ENCODE peak calls at places on chromosomes 16 and 17, in five cellular contexts. M, D, Y, E and F are unnamed samples.
A peak's percentile ranks its signal among the peaks of the same experiment; 100 is the strongest.

GRCh38 chr17:30717290-30718098 is 107.0 kb downstream of the CRLF3 start:
- DNase-seq in M (peak; percentile 45), E (no peak), Y (no peak), D (no peak), F (no peak)

GRCh38 chr17:56725144-56725543 is 108.6 kb downstream of the C17orf67 start:
- DNase-seq in D (no peak), M (no peak), Y (no peak), E (no peak), F (no peak)

GRCh38 chr16:70588565-70588964 is 57.8 kb upstream of the IL34 start:
- DNase-seq in D (no peak), M (no peak), E (no peak), Y (peak; percentile 52), F (no peak)

GRCh38 chr17:16352303-16352837 is 899 bp downstream of the CENPV start:
- DNase-seq in E (no peak), Y (peak; percentile 41), M (no peak), D (no peak), F (peak; percentile 63)

GRCh38 chr17:58189436-58190146 is 2.9 kb upstream of the EPX start:
- DNase-seq in M (peak; percentile 63), D (peak; percentile 98), E (no peak), Y (peak; percentile 91), F (no peak)

GRCh38 chr17:80063815-80064585 is 27.6 kb downstream of the CCDC40 start:
- DNase-seq in M (peak; percentile 81), E (no peak), D (peak; percentile 84), Y (peak; percentile 71), F (no peak)

GRCh38 chr17:2701161-2701995 is 10.2 kb downstream of the CLUH start:
- DNase-seq in E (no peak), M (peak; percentile 64), D (no peak), Y (no peak), F (no peak)

GRCh38 chr17:68182016-68182315 is 65.9 kb upstream of the AMZ2 start:
- DNase-seq in E (no peak), Y (no peak), D (no peak), M (no peak), F (no peak)

GRCh38 chr17:74770498-74771318 is 5.4 kb downstream of the NAT9 start:
- DNase-seq in M (no peak), D (peak; percentile 75), E (peak; percentile 66), Y (peak; percentile 28), F (peak; percentile 79)

GRCh38 chr16:73192227-73192894 is 144.4 kb upstream of the ZFHX3 start:
- DNase-seq in D (no peak), Y (peak; percentile 88), M (peak; percentile 63), E (no peak), F (no peak)

GRCh38 chr17:62911106-62911505 is 54.9 kb upstream of the TANC2 start:
- DNase-seq in M (no peak), E (no peak), D (no peak), Y (no peak), F (no peak)

GRCh38 chr16:70253291-70254094 is 1.8 kb upstream of the EXOSC6 start:
- DNase-seq in Y (peak; percentile 58), M (no peak), D (peak; percentile 53), E (no peak), F (peak; percentile 67)

GRCh38 chr16:88479795-88480760 is 27.0 kb downstream of the ZFPM1 start:
- DNase-seq in M (no peak), D (no peak), Y (no peak), E (no peak), F (no peak)

GRCh38 chr16:1196494-1196893 is 28.6 kb downstream of the TPSG1 start:
- DNase-seq in D (no peak), Y (no peak), M (no peak), E (no peak), F (no peak)

GRCh38 chr16:67163164-67163902 is 1.2 kb upstream of the HSF4 start:
- DNase-seq in Y (no peak), E (peak; percentile 63), M (peak; percentile 86), D (no peak), F (peak; percentile 78)

GRCh38 chr17:4846635-4847390 is 13.7 kb downstream of the MINK1 start:
- DNase-seq in M (no peak), Y (no peak), E (no peak), D (no peak), F (no peak)

GRCh38 chr16:88635671-88636070 is 2.7 kb upstream of the IL17C start:
- DNase-seq in Y (no peak), D (no peak), M (no peak), E (no peak), F (no peak)

GRCh38 chr16:9154576-9155410 is 63.3 kb downstream of the HAPSTR1 start:
- DNase-seq in Y (no peak), M (no peak), D (no peak), E (no peak), F (no peak)

GRCh38 chr17:78294776-78295175 is 63.3 kb downstream of the TMEM235 start:
- DNase-seq in Y (peak; percentile 56), M (no peak), D (peak; percentile 97), E (no peak), F (no peak)

GRCh38 chr17:16529906-16530305 is 37.9 kb upstream of the LRRC75A start:
- DNase-seq in M (no peak), E (no peak), D (no peak), Y (no peak), F (no peak)

GRCh38 chr17:31856750-31857149 is 2.3 kb downstream of the COPRS start:
- DNase-seq in E (no peak), D (no peak), M (no peak), Y (no peak), F (no peak)

GRCh38 chr17:49776864-49777263 is 11.6 kb upstream of the KAT7 start:
- DNase-seq in M (peak; percentile 76), D (no peak), Y (no peak), E (no peak), F (no peak)

GRCh38 chr17:14299261-14300093 is 1.4 kb upstream of the HS3ST3B1 start:
- DNase-seq in D (no peak), Y (peak; percentile 61), M (peak; percentile 73), E (no peak), F (no peak)

GRCh38 chr16:75070055-75070841 is 46.3 kb downstream of the LDHD start:
- DNase-seq in M (no peak), D (peak; percentile 55), E (peak; percentile 37), Y (no peak), F (peak; percentile 50)

GRCh38 chr16:75296606-75297005 is 45.2 kb upstream of the BCAR1 start:
- DNase-seq in D (no peak), E (peak; percentile 80), Y (peak; percentile 33), M (no peak), F (peak; percentile 64)

DNA sequence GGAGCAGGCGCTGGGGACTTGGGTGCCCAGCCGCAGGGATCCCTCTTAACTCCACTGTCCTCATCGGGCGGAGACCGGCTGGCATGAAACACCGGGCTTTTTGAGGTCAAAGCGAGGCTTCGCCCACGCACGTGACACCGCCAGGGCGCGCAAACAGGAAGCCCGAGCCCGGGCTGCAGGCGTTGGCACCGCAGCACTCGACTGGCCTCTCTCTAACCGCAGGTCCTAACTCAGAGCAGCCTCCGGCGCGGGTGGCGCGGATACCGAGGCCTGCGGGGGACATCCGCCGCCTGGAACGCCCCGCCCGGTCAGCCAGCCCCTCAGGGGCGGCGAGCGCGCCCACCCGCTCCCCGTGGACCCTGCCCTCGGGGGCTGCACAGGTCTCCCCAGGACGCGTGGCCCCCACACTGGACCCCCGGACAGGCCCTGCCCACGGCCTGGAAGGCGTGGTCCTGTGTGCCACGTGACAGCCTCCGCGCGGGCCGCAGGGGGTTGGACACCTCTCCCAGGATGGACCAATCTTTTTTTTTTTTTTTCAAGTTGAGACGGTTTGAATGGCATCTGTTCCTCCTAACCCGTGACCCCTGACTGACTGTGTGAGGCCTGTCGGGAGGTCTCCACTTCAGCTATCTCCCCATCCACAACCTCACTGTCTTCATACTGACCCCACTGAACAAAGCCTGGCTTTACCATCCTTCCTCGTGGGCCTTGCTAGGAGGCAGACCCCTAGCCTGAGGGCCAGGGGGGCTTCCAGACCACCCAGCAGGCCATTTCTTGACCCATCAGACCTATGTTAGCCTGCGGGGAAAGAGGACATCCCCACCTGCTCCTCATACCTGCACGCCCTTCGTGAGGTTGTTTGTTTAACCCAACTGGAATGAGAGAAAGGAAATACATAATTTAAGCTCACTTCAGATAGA is 8.4 kb upstream of the SLC47A2 start:
- DNase-seq in Y (peak; percentile 8), D (no peak), M (peak; percentile 84), E (peak; percentile 62), F (no peak)
- H3K4me3 ChIP-seq in Y (no peak overlapping the region), D (no peak overlapping the region), M (no peak overlapping the region), E (no peak overlapping the region), F (no peak overlapping the region)

DNA sequence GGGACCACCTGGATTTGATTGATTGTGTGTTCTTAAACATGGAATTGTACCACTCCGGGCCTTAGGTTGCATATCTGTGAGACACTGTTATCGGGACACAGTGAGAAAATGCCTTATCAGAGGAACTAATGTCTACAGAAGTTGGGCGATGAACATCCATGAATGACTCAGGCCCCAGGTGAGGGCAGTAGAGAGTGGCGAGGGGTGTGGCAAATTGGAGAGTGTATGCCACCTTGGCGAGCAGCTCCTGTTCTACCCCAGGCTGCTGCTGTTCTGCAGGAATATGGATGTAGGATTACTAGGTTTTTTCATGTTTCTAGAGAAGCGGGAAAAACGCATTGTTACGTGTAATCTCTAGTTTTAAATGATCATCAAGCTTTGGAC is 38.8 kb downstream of the CLEC16A start:
- DNase-seq in D (no peak), Y (no peak), M (no peak), E (no peak), F (no peak)
- TF ChIP-seq CTCF in D (peak; percentile 37), Y (no peak), M (no peak), E (no peak), F (peak; percentile 16)

GRCh38 chr17:45430006-45430737 is 2.5 kb downstream of the ARHGAP27 start:
- DNase-seq in E (no peak), D (no peak), Y (no peak), M (no peak), F (no peak)
- H3K4me3 ChIP-seq in E (no peak overlapping the region), D (peak overlapping the region; percentile 83), Y (no peak overlapping the region), M (peak overlapping the region; percentile 54), F (no peak overlapping the region)

DNA sequence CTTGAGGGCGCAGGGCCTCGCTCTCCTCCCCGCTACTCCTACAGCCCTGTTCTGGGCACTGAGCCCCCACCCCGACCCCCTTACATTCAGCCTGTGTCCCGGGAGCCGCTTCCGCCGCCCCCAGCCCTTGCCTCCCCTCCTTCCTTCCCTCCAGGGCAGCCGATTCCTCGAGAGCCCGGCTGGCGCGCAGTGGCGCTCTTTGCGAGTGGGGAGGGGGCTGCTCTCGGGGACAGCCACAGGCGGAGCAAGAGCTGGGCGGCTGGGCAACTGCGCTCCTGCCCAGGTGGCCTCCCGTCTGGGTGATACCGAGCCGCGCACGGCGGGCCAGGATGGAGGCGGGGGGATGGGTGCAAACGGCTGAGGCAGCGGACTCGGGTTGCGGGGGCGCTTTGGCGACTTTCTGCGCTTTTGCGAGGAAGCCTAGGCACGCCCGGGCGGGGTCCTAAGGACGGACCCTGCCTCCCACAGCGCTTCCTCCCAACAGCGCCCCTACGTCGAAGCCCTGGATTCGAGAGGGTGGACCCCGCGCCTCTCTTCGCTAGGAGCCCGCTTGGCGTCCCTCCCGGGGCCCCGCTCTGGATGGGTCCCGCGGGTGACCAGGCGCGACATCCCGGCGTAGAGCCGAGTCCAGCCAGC is 1.3 kb downstream of the MMP15 start:
- DNase-seq in Y (no peak), E (peak; percentile 57), D (no peak), M (no peak), F (no peak)
- TF ChIP-seq CTCF in Y (no peak), E (no peak), D (no peak), M (no peak), F (no peak)

GRCh38 chr16:17887963-17888362 is 417.2 kb upstream of the XYLT1 start:
- DNase-seq in M (no peak), Y (peak; percentile 37), D (no peak), E (no peak), F (no peak)

GRCh38 chr16:17885659-17886200 is 415.0 kb upstream of the XYLT1 start:
- DNase-seq in E (no peak), M (no peak), Y (peak; percentile 6), D (no peak), F (no peak)
- H3K4me3 ChIP-seq in E (no peak overlapping the region), M (no peak overlapping the region), Y (no peak overlapping the region), D (no peak overlapping the region), F (no peak overlapping the region)

GRCh38 chr17:73211745-73212144 is 18.9 kb downstream of the COG1 start:
- DNase-seq in D (no peak), E (no peak), M (peak; percentile 55), Y (no peak), F (no peak)
- TF ChIP-seq CTCF in D (no peak), E (no peak), M (no peak), Y (no peak), F (no peak)